ENCODE peak calls at places on chromosomes 1 and 21, in four cellular contexts. Y is K562, R is A549, G is GM12878. Q is an unnamed sample.

GRCh38 chr21:36542312-36543101 is 62.6 kb upstream of the CLDN14 start:
- DNase-seq in Y (no peak), R (no peak), G (peak; percentile 70), Q (no peak)

GRCh38 chr1:168609133-168609715 is 32.8 kb downstream of the XCL1 start:
- DNase-seq in Y (no peak), R (no peak), G (no peak), Q (no peak)

GRCh38 chr1:42806593-42806992 is 10.3 kb upstream of the ERMAP start:
- DNase-seq in Y (peak; percentile 7), R (no peak), G (no peak), Q (no peak)

GRCh38 chr1:245858683-245859509 is 648.2 kb downstream of the SMYD3 start:
- DNase-seq in Y (no peak), R (peak; percentile 3), G (no peak), Q (no peak)

GRCh38 chr1:19033926-19034680 is 77.6 kb upstream of the IFFO2 start:
- DNase-seq in Y (no peak), R (no peak), G (no peak), Q (no peak)

GRCh38 chr1:202553560-202554038 is 156.7 kb downstream of the SYT2 start:
- DNase-seq in Y (peak; percentile 72), R (peak; percentile 29), G (peak; percentile 37), Q (no peak)

GRCh38 chr21:26136686-26137085 is 33.9 kb downstream of the APP start:
- DNase-seq in Y (no peak), R (no peak), G (peak; percentile 41), Q (no peak)

GRCh38 chr1:227685807-227686206 is 49.3 kb downstream of the JMJD4 start:
- DNase-seq in Y (no peak), R (no peak), G (no peak), Q (no peak)

GRCh38 chr1:164660415-164661174 is 101.6 kb downstream of the PBX1 start:
- DNase-seq in Y (no peak), R (no peak), G (peak; percentile 9), Q (no peak)

GRCh38 chr1:114011796-114012195 is 32.5 kb downstream of the OLFML3 start:
- DNase-seq in Y (no peak), R (no peak), G (no peak), Q (no peak)

GRCh38 chr1:3234281-3234680 is 165.3 kb downstream of the PRDM16 start:
- DNase-seq in Y (no peak), R (no peak), G (no peak), Q (no peak)

GRCh38 chr1:22809783-22810182 is 99.1 kb downstream of the EPHB2 start:
- DNase-seq in Y (no peak), R (no peak), G (no peak), Q (no peak)

GRCh38 chr21:38622827-38623209 is 124.5 kb upstream of the ERG start:
- DNase-seq in Y (no peak), R (no peak), G (no peak), Q (no peak)

GRCh38 chr21:26887241-26887640 is 42.0 kb upstream of the ADAMTS1 start:
- DNase-seq in Y (no peak), R (no peak), G (no peak), Q (no peak)

GRCh38 chr1:212247179-212247721 is 38.0 kb upstream of the PPP2R5A start:
- DNase-seq in Y (peak; percentile 44), R (no peak), G (no peak), Q (peak; percentile 63)

GRCh38 chr1:63774617-63775417 is 1.0 kb downstream of the ROR1 start:
- DNase-seq in Y (no peak), R (peak; percentile 39), G (no peak), Q (no peak)

GRCh38 chr1:232177438-232177837 is 452.5 kb downstream of the SIPA1L2 start:
- DNase-seq in Y (no peak), R (no peak), G (no peak), Q (no peak)

GRCh38 chr1:185487030-185487429 is 170.0 kb upstream of the IVNS1ABP start:
- DNase-seq in Y (no peak), R (no peak), G (no peak), Q (no peak)

GRCh38 chr1:118773656-118774055 is 214.5 kb downstream of the TBX15 start:
- DNase-seq in Y (no peak), R (no peak), G (no peak), Q (no peak)

GRCh38 chr21:37419228-37419906 is 52.8 kb downstream of the DYRK1A start:
- DNase-seq in Y (no peak), R (no peak), G (no peak), Q (no peak)

GRCh38 chr1:232620356-232620841 is 9.5 kb downstream of the SIPA1L2 start:
- DNase-seq in Y (no peak), R (peak; percentile 44), G (no peak), Q (no peak)

GRCh38 chr1:41385398-41386189 is 24.4 kb downstream of the FOXO6 start:
- DNase-seq in Y (no peak), R (no peak), G (no peak), Q (no peak)

GRCh38 chr1:183583466-183583865 is 6.8 kb downstream of the NCF2 start:
- DNase-seq in Y (no peak), R (no peak), G (no peak), Q (no peak)

GRCh38 chr1:65395887-65396612 is 24.4 kb upstream of the LEPR start:
- DNase-seq in Y (no peak), R (no peak), G (no peak), Q (no peak)

GRCh38 chr1:6222644-6223043 is 13.1 kb downstream of the ICMT start:
- DNase-seq in Y (no peak), R (no peak), G (no peak), Q (no peak)

GRCh38 chr1:6220236-6220635 is 14.3 kb downstream of the RNF207 start:
- DNase-seq in Y (no peak), R (no peak), G (no peak), Q (no peak)

GRCh38 chr1:6223617-6224016 is 12.1 kb downstream of the ICMT start:
- DNase-seq in Y (no peak), R (no peak), G (no peak), Q (no peak)

GRCh38 chr1:6221210-6221784 is 14.5 kb downstream of the ICMT start:
- DNase-seq in Y (no peak), R (no peak), G (no peak), Q (no peak)

DNA sequence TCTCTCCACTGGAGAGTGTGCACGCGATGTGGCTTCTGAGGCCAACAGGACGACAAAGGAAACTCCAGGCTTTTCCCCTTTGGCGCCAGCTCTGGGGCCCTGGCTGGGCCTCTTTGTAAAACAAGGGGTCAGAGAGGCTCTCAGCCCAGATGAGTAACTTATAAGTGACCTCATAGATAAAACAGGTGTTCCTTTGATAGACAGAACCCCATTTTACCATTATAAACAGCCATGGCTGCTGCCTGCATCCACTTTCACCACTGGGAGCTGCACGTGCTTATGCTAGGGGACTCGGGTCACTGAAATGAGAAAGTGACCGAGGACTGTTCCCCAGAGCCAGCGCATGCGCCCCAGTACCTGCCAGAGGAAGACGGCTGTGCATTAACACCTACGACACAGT is 12.5 kb downstream of the RNF207 start:
- DNase-seq in Y (no peak), R (no peak), G (no peak), Q (no peak)
- TF ChIP-seq POLR2AphosphoS2 in Y (no peak), R (no peak), G (no peak), Q (no peak)

DNA sequence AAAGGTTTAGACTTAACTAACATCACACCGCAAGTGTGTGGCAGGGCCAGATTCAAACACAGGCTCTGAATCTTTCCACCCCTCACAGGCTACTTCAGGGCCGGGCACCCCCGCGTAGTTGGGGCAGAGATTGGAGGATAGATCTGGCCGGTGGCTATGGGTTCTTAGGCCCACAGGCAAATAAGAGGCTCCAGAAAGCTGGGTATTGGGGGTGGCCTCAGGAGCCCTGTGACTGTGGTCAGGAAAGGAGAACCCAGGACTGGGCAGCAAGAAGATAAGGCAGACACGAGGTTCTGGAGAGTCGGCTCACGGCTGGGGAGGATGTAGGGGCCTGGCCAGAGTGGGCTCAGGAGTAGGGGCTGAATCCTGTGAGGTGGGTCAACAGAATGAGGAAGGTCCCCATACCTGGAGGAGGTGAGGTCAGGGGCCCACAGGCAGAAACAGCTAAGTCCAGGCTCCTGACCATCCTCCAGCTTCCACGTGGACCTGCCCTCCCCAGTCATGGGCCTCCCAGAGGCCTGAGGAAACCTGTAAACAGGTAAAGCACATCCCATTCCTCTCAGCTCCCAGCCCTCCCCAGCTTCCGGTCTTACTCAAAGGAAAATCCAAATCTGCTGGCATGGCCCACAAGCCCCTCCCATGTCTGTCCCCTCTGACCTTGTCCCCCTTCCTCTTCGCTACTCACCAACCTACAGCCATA is 306.2 kb downstream of the MATN1 start:
- DNase-seq in Y (peak; percentile 6), R (no peak), G (no peak), Q (no peak)
- TF ChIP-seq POLR2AphosphoS2 in Y (no peak), R (no peak), G (no peak), Q (no peak)

DNA sequence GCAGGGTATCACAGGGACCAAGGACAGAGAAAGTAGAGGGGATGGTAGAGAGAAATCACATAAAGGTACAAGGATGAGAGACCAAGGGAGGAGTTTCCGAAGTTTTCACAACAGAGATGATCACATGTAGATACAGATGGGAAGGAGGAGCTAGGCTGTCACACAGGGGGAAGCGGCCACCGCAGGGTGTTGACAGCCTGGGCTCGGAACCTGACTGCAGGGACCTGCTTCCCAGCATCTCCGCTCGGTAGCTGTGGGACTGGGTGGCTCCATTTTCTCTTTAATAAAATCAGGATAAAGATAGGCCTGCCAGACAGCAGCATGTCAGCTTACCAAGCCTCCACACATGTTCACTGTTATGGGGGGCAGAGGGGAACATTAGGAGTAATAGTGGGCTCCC is 32.3 kb downstream of the CDCA8 start:
- DNase-seq in Y (no peak), R (no peak), G (no peak), Q (no peak)
- TF ChIP-seq POLR2AphosphoS2 in Y (no peak), R (no peak), G (no peak), Q (no peak)

GRCh38 chr1:52707927-52708655 is 9.9 kb upstream of the COA7 start:
- DNase-seq in Y (no peak), R (peak; percentile 62), G (no peak), Q (peak; percentile 16)

GRCh38 chr1:52697795-52698674 is at the start of gene COA7:
- DNase-seq in Y (peak; percentile 93), R (peak; percentile 84), G (peak; percentile 23), Q (peak; percentile 73)

GRCh38 chr1:52706941-52707926 is 9.1 kb upstream of the COA7 start:
- DNase-seq in Y (no peak), R (no peak), G (no peak), Q (no peak)

GRCh38 chr1:52706136-52706670 is 8.1 kb upstream of the COA7 start:
- DNase-seq in Y (no peak), R (no peak), G (no peak), Q (no peak)

GRCh38 chr1:52702886-52703787 is 5.0 kb upstream of the COA7 start:
- DNase-seq in Y (peak; percentile 94), R (peak; percentile 92), G (peak; percentile 77), Q (peak; percentile 94)
- TF ChIP-seq POLR2AphosphoS2 in Y (no peak), R (no peak), G (no peak), Q (no peak)

DNA sequence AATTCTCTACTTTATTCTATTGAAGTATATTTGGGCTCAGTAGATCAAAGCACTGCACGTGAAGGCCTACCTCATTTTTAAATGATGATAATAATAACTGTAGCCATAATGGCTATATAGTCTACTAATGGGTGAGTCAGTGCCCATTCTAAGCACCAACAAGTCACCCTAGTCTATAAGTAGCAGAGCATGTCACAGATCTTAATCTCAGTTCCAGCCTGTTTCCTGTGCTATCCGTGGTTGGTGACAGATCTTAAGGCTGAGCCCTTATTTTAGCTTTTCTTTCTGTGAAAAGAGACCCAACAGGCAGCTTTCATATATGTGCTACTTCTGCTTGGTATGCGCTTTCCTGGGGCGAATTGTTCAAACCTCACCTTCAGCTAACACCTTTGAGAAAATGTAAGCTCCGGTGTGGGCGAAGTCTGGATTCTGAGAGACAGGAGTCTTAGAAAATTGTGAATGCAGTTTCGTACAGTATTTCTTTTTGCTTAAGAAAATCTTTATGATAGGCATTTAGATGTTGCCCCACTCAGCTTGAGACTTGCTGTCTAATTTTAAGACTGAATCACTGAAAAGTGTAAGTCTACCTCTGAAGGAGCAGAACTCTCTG is 59.5 kb downstream of the FMN2 start:
- DNase-seq in Y (no peak), R (no peak), G (no peak), Q (no peak)
- TF ChIP-seq POLR2AphosphoS2 in Y (no peak), R (no peak), G (no peak), Q (no peak)

Q was measured in HepG2.